ENCODE peak calls at places on chromosomes 1 and 21, in ten cellular contexts. W is iPS DF 19.7; S is heart left ventricle; Y is T-helper 17 cell; U is stimulated activated CD4-positive, alpha-beta T cell treated with anti-CD3 and anti-CD28 coated beads, Interleukin-1b, Interleukin-23, amount 100 ng/mL, for 1 hour; F is GM19239; O is SK-MEL-5; G is T-cell; J is astrocyte; T is iPS-NIHi11. M is an unnamed sample.

GRCh38 chr1:9655127-9655723 is 3.7 kb downstream of the PIK3CD start:
- DNase-seq in G (peak; percentile 40), T (no peak), J (no peak), U (no peak), Y (no peak), O (no peak), W (no peak), F (no peak), S (no peak), M (no peak)

GRCh38 chr1:14522331-14523241 is 75.9 kb upstream of the KAZN start:
- DNase-seq in S (peak; percentile 45), F (no peak), J (peak; percentile 89), Y (no peak), U (no peak), T (peak; percentile 38), G (no peak), O (no peak), W (peak; percentile 20), M (no peak)

GRCh38 chr1:244048566-244049141 is 2.4 kb upstream of the ZBTB18 start:
- DNase-seq in J (no peak), O (no peak), S (no peak), Y (no peak), U (no peak), W (no peak), G (no peak), T (no peak), F (no peak), M (peak; percentile 57)

GRCh38 chr1:4076346-4076745 is 176.3 kb upstream of the C1orf174 start:
- DNase-seq in O (no peak), T (no peak), Y (no peak), W (no peak), U (no peak), J (no peak), F (no peak), S (no peak), G (no peak), M (no peak)

GRCh38 chr1:241499910-241500309 is 19.6 kb downstream of the FH start:
- DNase-seq in F (no peak), Y (no peak), U (no peak), O (peak; percentile 59), W (no peak), T (peak; percentile 23), S (no peak), G (no peak), J (peak; percentile 13), M (peak; percentile 60)

GRCh38 chr1:41629136-41629535 is 144.7 kb upstream of the EDN2 start:
- DNase-seq in G (no peak), T (no peak), J (peak; percentile 56), F (no peak), O (no peak), U (no peak), S (no peak), W (no peak), Y (no peak), M (no peak)

GRCh38 chr1:110390692-110391232 is at the start of gene SLC16A4:
- DNase-seq in F (no peak), U (no peak), O (peak; percentile 89), J (peak; percentile 83), S (no peak), T (peak; percentile 41), Y (no peak), W (no peak), G (no peak), M (no peak)

GRCh38 chr1:204124639-204125038 is 27.2 kb downstream of the ETNK2 start:
- DNase-seq in F (no peak), W (no peak), S (no peak), Y (no peak), T (no peak), U (no peak), G (no peak), J (no peak), O (no peak), M (no peak)

GRCh38 chr1:239250353-239251035 is 135.9 kb upstream of the CHRM3 start:
- DNase-seq in W (no peak), J (peak; percentile 10), U (no peak), Y (no peak), G (no peak), F (no peak), O (no peak), S (no peak), T (no peak), M (peak; percentile 58)

GRCh38 chr1:65948609-65949229 is 156.0 kb downstream of the PDE4B start:
- DNase-seq in Y (no peak), O (peak; percentile 79), J (peak; percentile 21), F (no peak), S (no peak), U (no peak), W (no peak), T (no peak), G (no peak), M (peak; percentile 55)

GRCh38 chr21:44461438-44462089 is 6.3 kb downstream of the LRRC3 start:
- DNase-seq in U (no peak), G (no peak), F (no peak), J (no peak), W (no peak), O (no peak), T (peak; percentile 16), Y (no peak), S (no peak), M (peak; percentile 14)

GRCh38 chr1:53061123-53061858 is 722 bp upstream of the PODN start:
- DNase-seq in Y (no peak), T (no peak), J (no peak), O (no peak), W (no peak), U (no peak), F (no peak), S (peak; percentile 79), G (no peak), M (no peak)

GRCh38 chr1:45573231-45573804 is 10.5 kb upstream of the NASP start:
- DNase-seq in O (no peak), G (no peak), T (no peak), F (no peak), W (no peak), Y (no peak), S (no peak), U (no peak), J (no peak), M (no peak)

GRCh38 chr1:101207891-101208290 is 28.9 kb upstream of the S1PR1 start:
- DNase-seq in J (peak; percentile 16), T (no peak), W (no peak), O (no peak), G (no peak), S (no peak), U (no peak), F (no peak), Y (no peak), M (no peak)

GRCh38 chr1:47572731-47573505 is 135.1 kb downstream of the FOXD2 start:
- DNase-seq in T (peak; percentile 47), U (no peak), Y (no peak), J (peak; percentile 16), F (no peak), W (no peak), O (no peak), G (no peak), S (no peak), M (no peak)

GRCh38 chr1:161304927-161305871 is 4.6 kb downstream of the MPZ start:
- DNase-seq in T (no peak), O (no peak), S (no peak), J (no peak), G (no peak), F (no peak), W (no peak), Y (no peak), U (no peak), M (no peak)

GRCh38 chr21:25428537-25428936 is 178.7 kb downstream of the MRPL39 start:
- DNase-seq in F (no peak), O (peak; percentile 56), J (no peak), W (no peak), G (no peak), Y (no peak), U (no peak), T (no peak), S (no peak), M (peak; percentile 77)

GRCh38 chr1:53706356-53706755 is 32.6 kb downstream of the GLIS1 start:
- DNase-seq in J (no peak), F (no peak), G (no peak), O (peak; percentile 12), U (no peak), S (no peak), T (no peak), Y (no peak), W (no peak), M (no peak)

GRCh38 chr1:37663426-37664000 is 28.8 kb upstream of the CDCA8 start:
- DNase-seq in W (no peak), O (no peak), S (no peak), Y (no peak), T (peak; percentile 34), U (no peak), G (no peak), J (no peak), F (no peak), M (no peak)

GRCh38 chr1:76835203-76835602 is 32.1 kb upstream of the ST6GALNAC5 start:
- DNase-seq in F (no peak), T (no peak), U (no peak), Y (no peak), S (no peak), W (no peak), G (no peak), O (no peak), J (peak; percentile 77), M (no peak)

GRCh38 chr1:226738995-226739695 is at the start of gene ITPKB:
- DNase-seq in U (peak; percentile 60), Y (peak; percentile 44), O (peak; percentile 91), F (no peak), S (peak; percentile 50), J (peak; percentile 58), G (peak; percentile 60), W (no peak), T (peak; percentile 58), M (peak; percentile 86)

GRCh38 chr1:41241748-41242644 is at the start of gene SCMH1:
- DNase-seq in U (peak; percentile 7), G (peak; percentile 44), O (peak; percentile 5), Y (peak; percentile 66), J (peak; percentile 12), W (no peak), T (peak; percentile 91), S (peak; percentile 52), F (peak; percentile 82), M (peak; percentile 72)

GRCh38 chr1:198158766-198159589 is 2.2 kb downstream of the NEK7 start:
- DNase-seq in U (peak; percentile 57), F (peak; percentile 62), J (peak; percentile 82), S (peak; percentile 93), G (peak; percentile 81), O (peak; percentile 89), Y (peak; percentile 82), W (no peak), T (peak; percentile 88), M (peak; percentile 96)

GRCh38 chr1:107678993-107679392 is 286.0 kb downstream of the VAV3 start:
- DNase-seq in F (no peak), T (no peak), G (no peak), Y (no peak), W (no peak), S (no peak), U (no peak), O (no peak), J (no peak), M (no peak)

GRCh38 chr1:6261615-6261995 is 707 bp upstream of the GPR153 start:
- DNase-seq in U (no peak), F (no peak), T (peak; percentile 72), W (no peak), G (no peak), O (no peak), Y (no peak), J (no peak), S (no peak), M (no peak)

GRCh38 chr1:169933999-169934725 is 40.5 kb upstream of the SCYL3 start:
- DNase-seq in S (no peak), O (no peak), Y (no peak), U (no peak), J (peak; percentile 55), G (no peak), F (no peak), T (no peak), W (no peak), M (no peak)

GRCh38 chr21:44503901-44504399 is 36.0 kb downstream of the KRTAP10-1 start:
- DNase-seq in J (no peak), F (no peak), T (no peak), U (no peak), G (no peak), O (no peak), W (no peak), S (peak; percentile 39), Y (no peak), M (no peak)

GRCh38 chr1:151372411-151372934 is at the start of gene SELENBP1:
- DNase-seq in O (no peak), W (peak; percentile 17), U (no peak), S (peak; percentile 95), T (peak; percentile 81), F (no peak), Y (no peak), J (peak; percentile 31), G (no peak), M (peak; percentile 57)

M was measured in OCI-M1.